ENCODE peak calls at places on chromosomes 5 and 9, in eight cellular contexts. One of them, this sample, is unnamed.

GRCh38 chr5:146962801-146963355 is 84.3 kb upstream of the PPP2R2B start:
- DNase-seq in RWPE1: peak; percentile 26
- DNase-seq in AG08396: peak; percentile 7
- DNase-seq in RKO: peak; percentile 20
- DNase-seq in stimulated activated CD8-positive, alpha-beta memory T cell treated with anti-CD3 and anti-CD28 coated beads, Interleukin-2, amount 100 ng/mL, for 1 hour: no peak
- DNase-seq in HuH-7: no peak
- DNase-seq in CMK: no peak
- DNase-seq in head of caudate nucleus: no peak
- DNase-seq in this sample: no peak

GRCh38 chr5:37792976-37793328 is 46.9 kb downstream of the GDNF start:
- DNase-seq in HuH-7: no peak
- DNase-seq in stimulated activated CD8-positive, alpha-beta memory T cell treated with anti-CD3 and anti-CD28 coated beads, Interleukin-2, amount 100 ng/mL, for 1 hour: no peak
- DNase-seq in CMK: no peak
- DNase-seq in RWPE1: no peak
- DNase-seq in head of caudate nucleus: no peak
- DNase-seq in AG08396: peak; percentile 39
- DNase-seq in RKO: peak; percentile 43
- DNase-seq in this sample: no peak

GRCh38 chr5:154086641-154087040 is 47.9 kb downstream of the MFAP3 start:
- DNase-seq in head of caudate nucleus: no peak
- DNase-seq in CMK: no peak
- DNase-seq in AG08396: no peak
- DNase-seq in RWPE1: no peak
- DNase-seq in RKO: no peak
- DNase-seq in stimulated activated CD8-positive, alpha-beta memory T cell treated with anti-CD3 and anti-CD28 coated beads, Interleukin-2, amount 100 ng/mL, for 1 hour: no peak
- DNase-seq in HuH-7: no peak
- DNase-seq in this sample: no peak

GRCh38 chr5:115306011-115306530 is 9.6 kb upstream of the CCDC112 start:
- DNase-seq in HuH-7: no peak
- DNase-seq in AG08396: no peak
- DNase-seq in stimulated activated CD8-positive, alpha-beta memory T cell treated with anti-CD3 and anti-CD28 coated beads, Interleukin-2, amount 100 ng/mL, for 1 hour: no peak
- DNase-seq in head of caudate nucleus: no peak
- DNase-seq in CMK: no peak
- DNase-seq in RWPE1: no peak
- DNase-seq in RKO: no peak
- DNase-seq in this sample: no peak

GRCh38 chr5:159928122-159928960 is 12.1 kb downstream of the ADRA1B start:
- DNase-seq in head of caudate nucleus: no peak
- DNase-seq in CMK: no peak
- DNase-seq in RKO: peak; percentile 71
- DNase-seq in stimulated activated CD8-positive, alpha-beta memory T cell treated with anti-CD3 and anti-CD28 coated beads, Interleukin-2, amount 100 ng/mL, for 1 hour: no peak
- DNase-seq in RWPE1: peak; percentile 94
- DNase-seq in AG08396: peak; percentile 85
- DNase-seq in HuH-7: no peak
- DNase-seq in this sample: no peak

GRCh38 chr5:112109331-112109993 is 309.6 kb downstream of the EPB41L4A start:
- DNase-seq in head of caudate nucleus: no peak
- DNase-seq in HuH-7: no peak
- DNase-seq in AG08396: peak; percentile 9
- DNase-seq in CMK: no peak
- DNase-seq in RWPE1: peak; percentile 56
- DNase-seq in RKO: no peak
- DNase-seq in stimulated activated CD8-positive, alpha-beta memory T cell treated with anti-CD3 and anti-CD28 coated beads, Interleukin-2, amount 100 ng/mL, for 1 hour: no peak
- DNase-seq in this sample: no peak

GRCh38 chr5:139653616-139654015 is 5.5 kb downstream of the CXXC5 start:
- DNase-seq in stimulated activated CD8-positive, alpha-beta memory T cell treated with anti-CD3 and anti-CD28 coated beads, Interleukin-2, amount 100 ng/mL, for 1 hour: no peak
- DNase-seq in CMK: no peak
- DNase-seq in RKO: no peak
- DNase-seq in head of caudate nucleus: no peak
- DNase-seq in HuH-7: no peak
- DNase-seq in AG08396: no peak
- DNase-seq in RWPE1: no peak
- DNase-seq in this sample: no peak

GRCh38 chr9:127264462-127265040 is at the start of gene GARNL3:
- DNase-seq in head of caudate nucleus: no peak
- DNase-seq in stimulated activated CD8-positive, alpha-beta memory T cell treated with anti-CD3 and anti-CD28 coated beads, Interleukin-2, amount 100 ng/mL, for 1 hour: no peak
- DNase-seq in HuH-7: no peak
- DNase-seq in CMK: no peak
- DNase-seq in AG08396: no peak
- DNase-seq in RKO: no peak
- DNase-seq in RWPE1: no peak
- DNase-seq in this sample: peak; percentile 47

GRCh38 chr9:130372057-130372456 is 72.7 kb upstream of the ASS1 start:
- DNase-seq in RKO: no peak
- DNase-seq in HuH-7: no peak
- DNase-seq in head of caudate nucleus: no peak
- DNase-seq in CMK: no peak
- DNase-seq in RWPE1: no peak
- DNase-seq in AG08396: no peak
- DNase-seq in stimulated activated CD8-positive, alpha-beta memory T cell treated with anti-CD3 and anti-CD28 coated beads, Interleukin-2, amount 100 ng/mL, for 1 hour: no peak
- DNase-seq in this sample: no peak

GRCh38 chr9:120348951-120349429 is 231.0 kb downstream of the CDK5RAP2 start:
- DNase-seq in RWPE1: peak; percentile 79
- DNase-seq in HuH-7: peak; percentile 64
- DNase-seq in CMK: no peak
- DNase-seq in AG08396: peak; percentile 78
- DNase-seq in stimulated activated CD8-positive, alpha-beta memory T cell treated with anti-CD3 and anti-CD28 coated beads, Interleukin-2, amount 100 ng/mL, for 1 hour: no peak
- DNase-seq in head of caudate nucleus: peak; percentile 23
- DNase-seq in RKO: peak; percentile 61
- DNase-seq in this sample: peak; percentile 37

GRCh38 chr5:94217216-94217615 is 401.2 kb downstream of the KIAA0825 start:
- DNase-seq in AG08396: no peak
- DNase-seq in RKO: no peak
- DNase-seq in stimulated activated CD8-positive, alpha-beta memory T cell treated with anti-CD3 and anti-CD28 coated beads, Interleukin-2, amount 100 ng/mL, for 1 hour: no peak
- DNase-seq in RWPE1: no peak
- DNase-seq in head of caudate nucleus: no peak
- DNase-seq in HuH-7: no peak
- DNase-seq in CMK: no peak
- DNase-seq in this sample: no peak

GRCh38 chr5:33840927-33841547 is 50.8 kb downstream of the ADAMTS12 start:
- DNase-seq in AG08396: no peak
- DNase-seq in head of caudate nucleus: no peak
- DNase-seq in CMK: no peak
- DNase-seq in stimulated activated CD8-positive, alpha-beta memory T cell treated with anti-CD3 and anti-CD28 coated beads, Interleukin-2, amount 100 ng/mL, for 1 hour: no peak
- DNase-seq in HuH-7: no peak
- DNase-seq in RWPE1: no peak
- DNase-seq in RKO: no peak
- DNase-seq in this sample: no peak

GRCh38 chr9:137672907-137673791 is 54.3 kb downstream of the EHMT1 start:
- DNase-seq in CMK: peak; percentile 44
- DNase-seq in stimulated activated CD8-positive, alpha-beta memory T cell treated with anti-CD3 and anti-CD28 coated beads, Interleukin-2, amount 100 ng/mL, for 1 hour: no peak
- DNase-seq in RWPE1: peak; percentile 82
- DNase-seq in AG08396: peak; percentile 84
- DNase-seq in head of caudate nucleus: no peak
- DNase-seq in HuH-7: peak; percentile 85
- DNase-seq in RKO: peak; percentile 80
- DNase-seq in this sample: peak; percentile 75

GRCh38 chr9:35521708-35522107 is 31.8 kb downstream of the RUSC2 start:
- DNase-seq in HuH-7: no peak
- DNase-seq in AG08396: peak; percentile 39
- DNase-seq in RWPE1: no peak
- DNase-seq in CMK: no peak
- DNase-seq in head of caudate nucleus: no peak
- DNase-seq in RKO: no peak
- DNase-seq in stimulated activated CD8-positive, alpha-beta memory T cell treated with anti-CD3 and anti-CD28 coated beads, Interleukin-2, amount 100 ng/mL, for 1 hour: no peak
- DNase-seq in this sample: no peak

GRCh38 chr5:142904421-142904820 is 134.2 kb downstream of the ARHGAP26 start:
- DNase-seq in AG08396: no peak
- DNase-seq in RWPE1: peak; percentile 97
- DNase-seq in stimulated activated CD8-positive, alpha-beta memory T cell treated with anti-CD3 and anti-CD28 coated beads, Interleukin-2, amount 100 ng/mL, for 1 hour: no peak
- DNase-seq in CMK: no peak
- DNase-seq in HuH-7: no peak
- DNase-seq in RKO: no peak
- DNase-seq in head of caudate nucleus: no peak
- DNase-seq in this sample: no peak

GRCh38 chr5:82222597-82223574 is 55.3 kb downstream of the RPS23 start:
- DNase-seq in head of caudate nucleus: no peak
- DNase-seq in RWPE1: no peak
- DNase-seq in AG08396: no peak
- DNase-seq in CMK: no peak
- DNase-seq in RKO: no peak
- DNase-seq in HuH-7: no peak
- DNase-seq in stimulated activated CD8-positive, alpha-beta memory T cell treated with anti-CD3 and anti-CD28 coated beads, Interleukin-2, amount 100 ng/mL, for 1 hour: no peak
- DNase-seq in this sample: no peak

GRCh38 chr9:29556317-29556716 is 1983.0 kb upstream of the C9orf72 start:
- DNase-seq in CMK: no peak
- DNase-seq in RKO: peak; percentile 84
- DNase-seq in HuH-7: no peak
- DNase-seq in AG08396: no peak
- DNase-seq in stimulated activated CD8-positive, alpha-beta memory T cell treated with anti-CD3 and anti-CD28 coated beads, Interleukin-2, amount 100 ng/mL, for 1 hour: no peak
- DNase-seq in RWPE1: peak; percentile 71
- DNase-seq in head of caudate nucleus: no peak
- DNase-seq in this sample: no peak

GRCh38 chr9:113669523-113670115 is 206.1 kb downstream of the RGS3 start:
- DNase-seq in RKO: no peak
- DNase-seq in AG08396: peak; percentile 34
- DNase-seq in head of caudate nucleus: no peak
- DNase-seq in CMK: no peak
- DNase-seq in HuH-7: no peak
- DNase-seq in RWPE1: no peak
- DNase-seq in stimulated activated CD8-positive, alpha-beta memory T cell treated with anti-CD3 and anti-CD28 coated beads, Interleukin-2, amount 100 ng/mL, for 1 hour: no peak
- DNase-seq in this sample: no peak

GRCh38 chr9:4837768-4838546 is 45.2 kb downstream of the RCL1 start:
- DNase-seq in AG08396: peak; percentile 60
- DNase-seq in RKO: no peak
- DNase-seq in RWPE1: no peak
- DNase-seq in head of caudate nucleus: peak; percentile 23
- DNase-seq in CMK: no peak
- DNase-seq in HuH-7: no peak
- DNase-seq in stimulated activated CD8-positive, alpha-beta memory T cell treated with anti-CD3 and anti-CD28 coated beads, Interleukin-2, amount 100 ng/mL, for 1 hour: no peak
- DNase-seq in this sample: no peak

GRCh38 chr5:159208508-159209437 is 580 bp downstream of the RNF145 start:
- DNase-seq in RKO: peak; percentile 36
- DNase-seq in AG08396: peak; percentile 52
- DNase-seq in HuH-7: no peak
- DNase-seq in head of caudate nucleus: peak; percentile 19
- DNase-seq in CMK: peak; percentile 65
- DNase-seq in stimulated activated CD8-positive, alpha-beta memory T cell treated with anti-CD3 and anti-CD28 coated beads, Interleukin-2, amount 100 ng/mL, for 1 hour: no peak
- DNase-seq in RWPE1: peak; percentile 55
- DNase-seq in this sample: peak; percentile 36

GRCh38 chr9:120490888-120491595 is 88.9 kb downstream of the CDK5RAP2 start:
- DNase-seq in HuH-7: peak; percentile 26
- DNase-seq in RKO: peak; percentile 14
- DNase-seq in RWPE1: no peak
- DNase-seq in CMK: no peak
- DNase-seq in head of caudate nucleus: no peak
- DNase-seq in stimulated activated CD8-positive, alpha-beta memory T cell treated with anti-CD3 and anti-CD28 coated beads, Interleukin-2, amount 100 ng/mL, for 1 hour: no peak
- DNase-seq in AG08396: no peak
- DNase-seq in this sample: no peak

GRCh38 chr9:99375481-99375880 is 153.4 kb downstream of the SEC61B start:
- DNase-seq in head of caudate nucleus: no peak
- DNase-seq in HuH-7: no peak
- DNase-seq in AG08396: no peak
- DNase-seq in stimulated activated CD8-positive, alpha-beta memory T cell treated with anti-CD3 and anti-CD28 coated beads, Interleukin-2, amount 100 ng/mL, for 1 hour: no peak
- DNase-seq in CMK: no peak
- DNase-seq in RKO: no peak
- DNase-seq in RWPE1: no peak
- DNase-seq in this sample: no peak

GRCh38 chr5:160171656-160172055 is 52.4 kb upstream of the PWWP2A start:
- DNase-seq in HuH-7: no peak
- DNase-seq in RKO: no peak
- DNase-seq in CMK: no peak
- DNase-seq in AG08396: no peak
- DNase-seq in stimulated activated CD8-positive, alpha-beta memory T cell treated with anti-CD3 and anti-CD28 coated beads, Interleukin-2, amount 100 ng/mL, for 1 hour: no peak
- DNase-seq in RWPE1: no peak
- DNase-seq in head of caudate nucleus: no peak
- DNase-seq in this sample: no peak

GRCh38 chr5:43428034-43428712 is 16.0 kb upstream of the CCL28 start:
- DNase-seq in HuH-7: no peak
- DNase-seq in stimulated activated CD8-positive, alpha-beta memory T cell treated with anti-CD3 and anti-CD28 coated beads, Interleukin-2, amount 100 ng/mL, for 1 hour: no peak
- DNase-seq in head of caudate nucleus: no peak
- DNase-seq in RKO: no peak
- DNase-seq in AG08396: peak; percentile 16
- DNase-seq in CMK: no peak
- DNase-seq in RWPE1: no peak
- DNase-seq in this sample: no peak

GRCh38 chr5:92939428-92939827 is 641.6 kb downstream of the NR2F1-AS1 start:
- DNase-seq in head of caudate nucleus: no peak
- DNase-seq in stimulated activated CD8-positive, alpha-beta memory T cell treated with anti-CD3 and anti-CD28 coated beads, Interleukin-2, amount 100 ng/mL, for 1 hour: no peak
- DNase-seq in HuH-7: no peak
- DNase-seq in AG08396: no peak
- DNase-seq in RKO: no peak
- DNase-seq in RWPE1: no peak
- DNase-seq in CMK: no peak
- DNase-seq in this sample: no peak

GRCh38 chr9:92682269-92682668 is 12.3 kb upstream of the IPPK start:
- DNase-seq in head of caudate nucleus: no peak
- DNase-seq in CMK: no peak
- DNase-seq in HuH-7: no peak
- DNase-seq in RWPE1: no peak
- DNase-seq in AG08396: no peak
- DNase-seq in stimulated activated CD8-positive, alpha-beta memory T cell treated with anti-CD3 and anti-CD28 coated beads, Interleukin-2, amount 100 ng/mL, for 1 hour: no peak
- DNase-seq in RKO: no peak
- DNase-seq in this sample: no peak

GRCh38 chr9:96874201-96874785 is 20.0 kb upstream of the ZNF782 start:
- DNase-seq in CMK: no peak
- DNase-seq in AG08396: no peak
- DNase-seq in RKO: no peak
- DNase-seq in RWPE1: no peak
- DNase-seq in head of caudate nucleus: no peak
- DNase-seq in stimulated activated CD8-positive, alpha-beta memory T cell treated with anti-CD3 and anti-CD28 coated beads, Interleukin-2, amount 100 ng/mL, for 1 hour: no peak
- DNase-seq in HuH-7: no peak
- DNase-seq in this sample: no peak

GRCh38 chr5:149901511-149901910 is 43.1 kb downstream of the PDE6A start:
- DNase-seq in RKO: no peak
- DNase-seq in head of caudate nucleus: no peak
- DNase-seq in stimulated activated CD8-positive, alpha-beta memory T cell treated with anti-CD3 and anti-CD28 coated beads, Interleukin-2, amount 100 ng/mL, for 1 hour: no peak
- DNase-seq in HuH-7: no peak
- DNase-seq in RWPE1: no peak
- DNase-seq in AG08396: no peak
- DNase-seq in CMK: no peak
- DNase-seq in this sample: no peak

GRCh38 chr5:77424921-77425320 is 67.2 kb downstream of the WDR41 start:
- DNase-seq in stimulated activated CD8-positive, alpha-beta memory T cell treated with anti-CD3 and anti-CD28 coated beads, Interleukin-2, amount 100 ng/mL, for 1 hour: no peak
- DNase-seq in RWPE1: no peak
- DNase-seq in HuH-7: no peak
- DNase-seq in AG08396: no peak
- DNase-seq in RKO: no peak
- DNase-seq in head of caudate nucleus: no peak
- DNase-seq in CMK: no peak
- DNase-seq in this sample: no peak

GRCh38 chr9:88578486-88579362 is 43.7 kb downstream of the NXNL2 start:
- DNase-seq in RWPE1: peak; percentile 88
- DNase-seq in head of caudate nucleus: peak; percentile 76
- DNase-seq in HuH-7: peak; percentile 63
- DNase-seq in RKO: peak; percentile 62
- DNase-seq in stimulated activated CD8-positive, alpha-beta memory T cell treated with anti-CD3 and anti-CD28 coated beads, Interleukin-2, amount 100 ng/mL, for 1 hour: peak; percentile 24
- DNase-seq in AG08396: peak; percentile 85
- DNase-seq in CMK: peak; percentile 20
- DNase-seq in this sample: peak; percentile 84

GRCh38 chr9:69173497-69173890 is 583 bp upstream of the TJP2 start:
- DNase-seq in CMK: no peak
- DNase-seq in stimulated activated CD8-positive, alpha-beta memory T cell treated with anti-CD3 and anti-CD28 coated beads, Interleukin-2, amount 100 ng/mL, for 1 hour: no peak
- DNase-seq in RKO: no peak
- DNase-seq in AG08396: no peak
- DNase-seq in RWPE1: peak; percentile 58
- DNase-seq in head of caudate nucleus: no peak
- DNase-seq in HuH-7: no peak
- DNase-seq in this sample: no peak

GRCh38 chr5:65395526-65396155 is 86.1 kb downstream of the ADAMTS6 start:
- DNase-seq in CMK: no peak
- DNase-seq in head of caudate nucleus: no peak
- DNase-seq in RWPE1: peak; percentile 9
- DNase-seq in HuH-7: no peak
- DNase-seq in stimulated activated CD8-positive, alpha-beta memory T cell treated with anti-CD3 and anti-CD28 coated beads, Interleukin-2, amount 100 ng/mL, for 1 hour: no peak
- DNase-seq in AG08396: no peak
- DNase-seq in RKO: peak; percentile 9
- DNase-seq in this sample: no peak

GRCh38 chr9:16385590-16386578 is 484.6 kb downstream of the BNC2 start:
- DNase-seq in HuH-7: no peak
- DNase-seq in AG08396: peak; percentile 27
- DNase-seq in stimulated activated CD8-positive, alpha-beta memory T cell treated with anti-CD3 and anti-CD28 coated beads, Interleukin-2, amount 100 ng/mL, for 1 hour: no peak
- DNase-seq in head of caudate nucleus: no peak
- DNase-seq in RWPE1: peak; percentile 54
- DNase-seq in CMK: no peak
- DNase-seq in RKO: peak; percentile 80
- DNase-seq in this sample: no peak

GRCh38 chr5:93580387-93581100 is 475 bp downstream of the NR2F1-AS1 start:
- DNase-seq in RWPE1: peak; percentile 31
- DNase-seq in HuH-7: no peak
- DNase-seq in CMK: no peak
- DNase-seq in head of caudate nucleus: no peak
- DNase-seq in stimulated activated CD8-positive, alpha-beta memory T cell treated with anti-CD3 and anti-CD28 coated beads, Interleukin-2, amount 100 ng/mL, for 1 hour: no peak
- DNase-seq in AG08396: no peak
- DNase-seq in RKO: no peak
- DNase-seq in this sample: no peak

This sample was measured in midbrain.